ENCODE peak calls at places on chromosome 18, in eight cellular contexts. B is AG10803; W is stimulated activated effector memory CD8-positive, alpha-beta T cell treated with anti-CD3 and anti-CD28 coated beads, Interleukin-12 subunit alpha, Interleukin-12 subunit beta, amount 100 ng/mL, for 72 hours; L is non-pigmented ciliary epithelial cell; S is activated CD8-positive, alpha-beta memory T cell treated with anti-CD3 and anti-CD28 coated beads, Interleukin-2, amount 50 U/mL, for 48 hours; K is astrocyte; A is HTR-8/SVneo; E is SW480. G is an unnamed sample.

GRCh38 chr18:6591491-6591890 is 138.0 kb upstream of the ARHGAP28 start:
- DNase-seq in L (no peak), W (no peak), S (no peak), A (no peak), K (no peak), E (no peak), B (peak), G (no peak)

GRCh38 chr18:44699571-44700261 is 19.0 kb downstream of the SETBP1 start:
- DNase-seq in S (no peak), A (no peak), W (no peak), L (no peak), K (no peak), E (no peak), B (no peak), G (no peak)

GRCh38 chr18:60656563-60656962 is 284.0 kb upstream of the MC4R start:
- DNase-seq in S (no peak), W (no peak), K (no peak), L (no peak), A (no peak), E (no peak), B (no peak), G (no peak)

GRCh38 chr18:22847392-22847791 is 85.7 kb upstream of the RBBP8 start:
- DNase-seq in A (no peak), S (no peak), K (peak), E (no peak), W (no peak), L (no peak), B (peak), G (no peak)

GRCh38 chr18:58992301-58993231 is 127.9 kb downstream of the ZNF532 start:
- DNase-seq in E (no peak), W (no peak), K (no peak), L (no peak), S (no peak), A (no peak), B (no peak), G (no peak)

GRCh38 chr18:54148678-54149077 is 75.8 kb downstream of the MBD2 start:
- DNase-seq in W (no peak), A (no peak), B (no peak), E (no peak), K (no peak), L (no peak), S (no peak), G (no peak)

GRCh38 chr18:616380-616995 is 19.7 kb downstream of the CLUL1 start:
- DNase-seq in K (peak), B (peak), A (peak), W (no peak), S (no peak), L (peak), E (peak), G (no peak)

GRCh38 chr18:11078491-11078890 is 70.9 kb downstream of the PIEZO2 start:
- DNase-seq in L (no peak), A (no peak), S (no peak), K (peak), E (no peak), B (peak), W (no peak), G (no peak)

GRCh38 chr18:8478968-8479370 is 130.3 kb upstream of the RAB12 start:
- DNase-seq in L (no peak), A (no peak), W (no peak), K (no peak), S (no peak), B (no peak), E (no peak), G (no peak)

GRCh38 chr18:31533236-31533635 is 35.3 kb downstream of the DSG2 start:
- DNase-seq in E (no peak), L (no peak), A (no peak), K (no peak), W (no peak), B (no peak), S (no peak), G (no peak)

GRCh38 chr18:48540329-48541025 is 1.6 kb downstream of the CTIF start:
- DNase-seq in K (peak), W (peak), E (peak), B (peak), L (no peak), A (no peak), S (peak), G (no peak)

GRCh38 chr18:47260138-47260923 is 8.9 kb upstream of the SKOR2 start:
- DNase-seq in W (no peak), B (peak), L (no peak), S (peak), K (peak), A (peak), E (no peak), G (no peak)

G was measured in BJ.